ENCODE peak calls at places on chromosomes 16 and 17, in five cellular contexts. One of them, this sample, is unnamed.

GRCh38 chr16:50021509-50021908 is 3.5 kb upstream of the CNEP1R1 start:
- DNase-seq in C1 segment of cervical spinal cord: no peak
- DNase-seq in GM12865: peak
- DNase-seq in CD4-positive, CD25-positive, alpha-beta regulatory T cell: no peak
- DNase-seq in AML-193: no peak
- DNase-seq in this sample: no peak

GRCh38 chr16:84225571-84225970 is 14.2 kb downstream of the KCNG4 start:
- DNase-seq in C1 segment of cervical spinal cord: no peak
- DNase-seq in CD4-positive, CD25-positive, alpha-beta regulatory T cell: no peak
- DNase-seq in GM12865: no peak
- DNase-seq in AML-193: no peak
- DNase-seq in this sample: no peak

GRCh38 chr17:48883171-48883570 is 9.4 kb upstream of the ATP5MC1 start:
- DNase-seq in AML-193: no peak
- DNase-seq in GM12865: no peak
- DNase-seq in CD4-positive, CD25-positive, alpha-beta regulatory T cell: no peak
- DNase-seq in C1 segment of cervical spinal cord: no peak
- DNase-seq in this sample: no peak

GRCh38 chr17:57260325-57261083 is 4.2 kb downstream of the MSI2 start:
- DNase-seq in CD4-positive, CD25-positive, alpha-beta regulatory T cell: no peak
- DNase-seq in C1 segment of cervical spinal cord: no peak
- DNase-seq in AML-193: no peak
- DNase-seq in GM12865: no peak
- DNase-seq in this sample: no peak

GRCh38 chr16:66070140-66070887 is 296.2 kb upstream of the CDH5 start:
- DNase-seq in C1 segment of cervical spinal cord: peak
- DNase-seq in CD4-positive, CD25-positive, alpha-beta regulatory T cell: no peak
- DNase-seq in GM12865: no peak
- DNase-seq in AML-193: no peak
- DNase-seq in this sample: peak

GRCh38 chr17:74760404-74761105 is 12.1 kb downstream of the NHERF1 start:
- DNase-seq in CD4-positive, CD25-positive, alpha-beta regulatory T cell: no peak
- DNase-seq in AML-193: no peak
- DNase-seq in GM12865: no peak
- DNase-seq in C1 segment of cervical spinal cord: peak
- DNase-seq in this sample: no peak

GRCh38 chr17:50817142-50817751 is 18.1 kb upstream of the WFIKKN2 start:
- DNase-seq in GM12865: peak
- DNase-seq in AML-193: no peak
- DNase-seq in C1 segment of cervical spinal cord: peak
- DNase-seq in CD4-positive, CD25-positive, alpha-beta regulatory T cell: peak
- DNase-seq in this sample: no peak

GRCh38 chr16:78607465-78607864 is 508.0 kb downstream of the WWOX start:
- DNase-seq in GM12865: no peak
- DNase-seq in C1 segment of cervical spinal cord: no peak
- DNase-seq in CD4-positive, CD25-positive, alpha-beta regulatory T cell: no peak
- DNase-seq in AML-193: no peak
- DNase-seq in this sample: no peak

GRCh38 chr16:81405702-81406113 is 38.9 kb upstream of the CMIP start:
- DNase-seq in CD4-positive, CD25-positive, alpha-beta regulatory T cell: no peak
- DNase-seq in C1 segment of cervical spinal cord: no peak
- DNase-seq in AML-193: no peak
- DNase-seq in GM12865: no peak
- DNase-seq in this sample: no peak

GRCh38 chr16:51434567-51435198 is 283.6 kb upstream of the SALL1 start:
- DNase-seq in AML-193: no peak
- DNase-seq in GM12865: no peak
- DNase-seq in CD4-positive, CD25-positive, alpha-beta regulatory T cell: no peak
- DNase-seq in C1 segment of cervical spinal cord: no peak
- DNase-seq in this sample: no peak

GRCh38 chr16:89104303-89104702 is 10.7 kb downstream of the ACSF3 start:
- DNase-seq in GM12865: no peak
- DNase-seq in AML-193: no peak
- DNase-seq in C1 segment of cervical spinal cord: no peak
- DNase-seq in CD4-positive, CD25-positive, alpha-beta regulatory T cell: no peak
- DNase-seq in this sample: no peak

GRCh38 chr16:5865231-5865630 is 767.6 kb upstream of the EEF2KMT start:
- DNase-seq in CD4-positive, CD25-positive, alpha-beta regulatory T cell: no peak
- DNase-seq in GM12865: no peak
- DNase-seq in AML-193: no peak
- DNase-seq in C1 segment of cervical spinal cord: no peak
- DNase-seq in this sample: no peak

GRCh38 chr16:69762843-69763556 is 868 bp downstream of the WWP2 start:
- DNase-seq in C1 segment of cervical spinal cord: no peak
- DNase-seq in GM12865: peak
- DNase-seq in CD4-positive, CD25-positive, alpha-beta regulatory T cell: no peak
- DNase-seq in AML-193: peak
- DNase-seq in this sample: no peak

GRCh38 chr16:15966420-15967222 is 17.2 kb downstream of the ABCC1 start:
- DNase-seq in GM12865: no peak
- DNase-seq in CD4-positive, CD25-positive, alpha-beta regulatory T cell: no peak
- DNase-seq in C1 segment of cervical spinal cord: no peak
- DNase-seq in AML-193: no peak
- DNase-seq in this sample: no peak

GRCh38 chr17:72600934-72601333 is 480.1 kb downstream of the SOX9 start:
- DNase-seq in CD4-positive, CD25-positive, alpha-beta regulatory T cell: no peak
- DNase-seq in AML-193: no peak
- DNase-seq in C1 segment of cervical spinal cord: no peak
- DNase-seq in GM12865: no peak
- DNase-seq in this sample: no peak

GRCh38 chr17:17439971-17440843 is 36.6 kb upstream of the MED9 start:
- DNase-seq in AML-193: peak
- DNase-seq in C1 segment of cervical spinal cord: peak
- DNase-seq in GM12865: peak
- DNase-seq in CD4-positive, CD25-positive, alpha-beta regulatory T cell: peak
- DNase-seq in this sample: no peak

GRCh38 chr16:89615596-89616090 is 2.2 kb downstream of the DPEP1 start:
- DNase-seq in AML-193: no peak
- DNase-seq in CD4-positive, CD25-positive, alpha-beta regulatory T cell: no peak
- DNase-seq in GM12865: no peak
- DNase-seq in C1 segment of cervical spinal cord: no peak
- DNase-seq in this sample: no peak

GRCh38 chr17:44039829-44040635 is 25.3 kb upstream of the TMEM101 start:
- DNase-seq in C1 segment of cervical spinal cord: no peak
- DNase-seq in CD4-positive, CD25-positive, alpha-beta regulatory T cell: no peak
- DNase-seq in GM12865: no peak
- DNase-seq in AML-193: no peak
- DNase-seq in this sample: no peak

GRCh38 chr17:69480197-69480596 is 65.7 kb downstream of the MAP2K6 start:
- DNase-seq in CD4-positive, CD25-positive, alpha-beta regulatory T cell: no peak
- DNase-seq in GM12865: no peak
- DNase-seq in C1 segment of cervical spinal cord: no peak
- DNase-seq in AML-193: peak
- DNase-seq in this sample: no peak